ENCODE peak calls at places on chromosomes 4 and X, in five cellular contexts. B is tibial nerve, D is tibial artery, J is fibroblast of mammary gland, R is psoas muscle. T is an unnamed sample.

GRCh38 chr4:85459736-85460135 is 15.2 kb upstream of the ARHGAP24 start:
- DNase-seq in B (no peak), D (no peak), J (no peak), R (no peak), T (no peak)

GRCh38 chr4:33339762-33340161 is 2619.6 kb downstream of the PCDH7 start:
- DNase-seq in B (no peak), D (no peak), J (no peak), R (no peak), T (no peak)

GRCh38 chr4:37903901-37904300 is 13.0 kb downstream of the TBC1D1 start:
- DNase-seq in B (no peak), D (no peak), J (no peak), R (no peak), T (no peak)

GRCh38 chr4:11912886-11913285 is 484.2 kb upstream of the HS3ST1 start:
- DNase-seq in B (no peak), D (no peak), J (peak), R (no peak), T (no peak)

GRCh38 chr4:93788712-93789111 is 39.8 kb upstream of the ATOH1 start:
- DNase-seq in B (no peak), D (no peak), J (peak), R (no peak), T (no peak)

GRCh38 chr4:15805583-15806517 is 27.7 kb downstream of the CD38 start:
- DNase-seq in B (no peak), D (no peak), J (peak), R (no peak), T (no peak)

GRCh38 chrX:2811271-2811670 is 17.5 kb upstream of the GYG2 start:
- DNase-seq in B (no peak), D (no peak), J (peak), R (no peak), T (no peak)

GRCh38 chrX:122572461-122572860 is 611.6 kb upstream of the GRIA3 start:
- DNase-seq in B (no peak), D (no peak), J (peak), R (no peak), T (no peak)

GRCh38 chr4:181301735-181302380 is 941.3 kb upstream of the TENM3 start:
- DNase-seq in B (no peak), D (no peak), J (peak), R (peak), T (no peak)

GRCh38 chr4:155889036-155889793 is 14.3 kb upstream of the TDO2 start:
- DNase-seq in B (no peak), D (no peak), J (peak), R (no peak), T (no peak)

GRCh38 chr4:60805500-60806313 is 394.4 kb upstream of the ADGRL3 start:
- DNase-seq in B (no peak), D (no peak), J (peak), R (no peak), T (no peak)

GRCh38 chr4:65007841-65008439 is 598.7 kb upstream of the TECRL start:
- DNase-seq in B (no peak), D (no peak), J (peak), R (no peak), T (no peak)

GRCh38 chrX:40531056-40531826 is 49.5 kb upstream of the ATP6AP2 start:
- DNase-seq in B (no peak), D (no peak), J (no peak), R (no peak), T (no peak)

GRCh38 chr4:85780664-85781063 is 305.7 kb downstream of the ARHGAP24 start:
- DNase-seq in B (no peak), D (no peak), J (peak), R (no peak), T (no peak)

GRCh38 chr4:165464338-165464737 is 85.5 kb downstream of the CPE start:
- DNase-seq in B (no peak), D (no peak), J (no peak), R (no peak), T (no peak)

GRCh38 chrX:40868868-40869267 is 133.5 kb upstream of the MED14 start:
- DNase-seq in B (no peak), D (no peak), J (no peak), R (no peak), T (no peak)

GRCh38 chrX:96147645-96148044 is 537.0 kb upstream of the DIAPH2 start:
- DNase-seq in B (no peak), D (no peak), J (no peak), R (no peak), T (no peak)

GRCh38 chrX:150099316-150099715 is 161.0 kb upstream of the EOLA2 start:
- DNase-seq in B (no peak), D (no peak), J (no peak), R (no peak), T (no peak)

GRCh38 chr4:142817442-142817841 is 28.7 kb downstream of the INPP4B start:
- DNase-seq in B (no peak), D (peak), J (peak), R (peak), T (no peak)

GRCh38 chr4:70721747-70722146 is at the start of gene RUFY3:
- DNase-seq in B (peak), D (peak), J (peak), R (peak), T (peak)
- H3K4me3 ChIP-seq in B (peak), D (peak), J (peak), R (peak), T (peak)

DNA sequence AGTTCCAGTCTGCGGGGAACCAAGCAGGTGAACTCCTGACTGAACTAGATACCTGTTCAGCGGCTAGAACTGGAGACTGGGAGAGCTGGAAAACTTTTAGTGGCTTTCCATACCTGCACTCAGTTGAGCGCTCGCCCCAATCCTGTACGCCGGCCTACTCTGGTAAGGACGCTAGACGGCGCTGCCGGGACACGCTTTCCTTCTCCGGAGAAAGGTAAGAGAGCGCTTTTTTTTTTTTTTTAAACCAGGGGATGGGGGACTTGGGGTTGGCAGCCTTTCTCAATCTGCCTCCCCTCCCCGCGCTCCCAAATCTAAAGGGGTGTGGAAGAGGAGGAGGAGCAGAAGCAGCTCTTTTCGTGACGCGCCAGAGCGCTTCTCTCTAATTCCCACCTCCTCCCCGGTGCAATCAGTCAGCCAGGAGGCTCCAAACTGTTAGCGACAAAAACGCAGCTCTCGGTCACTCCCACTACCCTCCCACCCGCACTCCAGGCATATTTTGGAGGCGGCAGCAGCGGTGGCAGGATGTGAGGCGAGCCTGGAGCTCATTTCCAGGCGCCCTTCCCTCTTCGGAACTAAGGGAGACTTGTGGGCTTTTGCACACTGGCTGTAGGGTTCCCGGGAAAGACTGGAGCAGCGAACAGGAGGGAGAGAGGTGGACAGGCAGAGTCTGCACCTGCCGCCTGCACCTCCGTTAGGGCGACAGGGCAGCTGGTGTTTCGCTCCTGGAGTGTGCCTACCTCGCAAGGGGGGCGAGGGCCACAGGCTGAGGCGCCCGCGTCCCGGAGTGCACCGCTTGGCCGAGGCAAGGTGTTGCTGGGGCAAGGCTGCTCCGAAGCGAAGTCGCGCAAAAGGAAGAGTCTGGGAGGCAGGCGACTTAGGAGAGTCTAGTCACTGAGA is at the start of gene IL1RAPL2:
- DNase-seq in B (no peak), D (no peak), J (peak), R (no peak), T (no peak)
- H3K4me3 ChIP-seq in B (peak), D (no peak), J (no peak), R (peak), T (no peak)

GRCh38 chrX:86028681-86029080 is 18.7 kb downstream of the CHM start:
- DNase-seq in B (no peak), D (no peak), J (peak), R (no peak), T (no peak)

GRCh38 chrX:86033385-86033784 is 14.0 kb downstream of the CHM start:
- DNase-seq in B (no peak), D (no peak), J (no peak), R (no peak), T (no peak)
- H3K4me3 ChIP-seq in B (no peak), D (no peak), J (no peak), R (no peak), T (no peak)

GRCh38 chrX:105018865-105019264 is 201.6 kb downstream of the TEX13A start:
- DNase-seq in B (no peak), D (no peak), J (no peak), R (no peak), T (no peak)
- H3K4me3 ChIP-seq in B (no peak), D (no peak), J (no peak), R (no peak), T (no peak)

GRCh38 chr4:147071341-147071740 is 125.7 kb upstream of the TTC29 start:
- DNase-seq in B (no peak), D (no peak), J (no peak), R (no peak), T (no peak)
- H3K4me3 ChIP-seq in B (no peak), D (no peak), J (no peak), R (no peak), T (no peak)

GRCh38 chr4:106670911-106671310 is 302.3 kb upstream of the GIMD1 start:
- DNase-seq in B (no peak), D (no peak), J (no peak), R (no peak), T (no peak)
- H3K4me3 ChIP-seq in B (no peak), D (no peak), J (no peak), R (no peak), T (no peak)

GRCh38 chr4:182443070-182443469 is 199.9 kb downstream of the TENM3 start:
- DNase-seq in B (no peak), D (no peak), J (no peak), R (no peak), T (no peak)
- H3K4me3 ChIP-seq in B (no peak), D (no peak), J (no peak), R (no peak), T (no peak)

GRCh38 chr4:182449186-182449880 is 206.1 kb downstream of the TENM3 start:
- DNase-seq in B (no peak), D (no peak), J (peak), R (no peak), T (no peak)

GRCh38 chr4:182453830-182454229 is 210.6 kb downstream of the TENM3 start:
- DNase-seq in B (no peak), D (no peak), J (no peak), R (no peak), T (no peak)

GRCh38 chr4:182447938-182448280 is 204.7 kb downstream of the TENM3 start:
- DNase-seq in B (no peak), D (no peak), J (no peak), R (no peak), T (no peak)

GRCh38 chr4:182448281-182449151 is 205.3 kb downstream of the TENM3 start:
- DNase-seq in B (peak), D (peak), J (peak), R (peak), T (peak)

DNA sequence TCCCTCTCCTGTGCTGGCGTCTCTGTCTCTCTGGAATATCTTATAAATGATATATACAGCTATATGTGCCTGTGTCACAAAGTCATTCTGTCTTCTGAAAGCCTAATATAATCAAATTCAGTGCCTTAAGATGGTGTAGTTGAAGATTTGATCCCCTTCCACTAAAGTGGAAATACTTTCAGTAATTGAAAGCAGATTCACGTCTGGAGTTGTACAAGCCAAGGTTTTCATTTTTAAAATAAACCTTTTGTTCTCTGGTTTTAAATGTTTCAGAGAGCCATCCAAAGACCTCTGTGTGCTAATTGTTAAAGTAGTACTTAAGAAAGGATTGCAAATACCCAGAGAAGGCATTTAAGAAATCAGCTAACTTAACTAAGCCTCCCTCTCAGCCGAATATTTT is 206.8 kb downstream of the TENM3 start:
- DNase-seq in B (no peak), D (no peak), J (peak), R (no peak), T (no peak)
- H3K4me3 ChIP-seq in B (peak), D (peak), J (peak), R (peak), T (peak)

DNA sequence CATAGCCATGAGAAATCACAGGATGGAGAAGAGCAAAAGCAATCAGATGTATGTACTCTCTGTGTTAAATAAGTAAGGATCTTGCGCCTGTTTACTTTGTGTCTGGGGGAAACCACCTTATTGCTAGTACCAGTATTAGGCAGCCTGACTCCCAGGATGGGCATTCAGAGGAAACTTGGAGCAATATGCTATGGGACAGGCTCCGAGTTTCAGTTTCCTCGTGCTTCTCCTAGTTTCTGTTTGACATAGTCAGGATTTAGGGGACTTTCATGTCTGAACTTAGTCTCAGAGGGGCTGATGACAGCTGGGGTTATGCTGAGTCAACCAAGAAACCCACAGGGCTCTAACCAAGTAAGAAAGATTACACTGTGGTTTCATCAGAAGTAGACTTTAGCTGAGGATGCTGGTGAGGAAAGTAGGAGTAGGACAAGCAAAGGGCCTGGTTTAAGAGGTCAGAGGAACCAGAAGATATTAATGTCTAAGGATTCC is 13.5 kb downstream of the NSUN7 start:
- DNase-seq in B (no peak), D (no peak), J (peak), R (no peak), T (no peak)
- H3K4me3 ChIP-seq in B (no peak), D (no peak), J (no peak), R (no peak), T (no peak)

DNA sequence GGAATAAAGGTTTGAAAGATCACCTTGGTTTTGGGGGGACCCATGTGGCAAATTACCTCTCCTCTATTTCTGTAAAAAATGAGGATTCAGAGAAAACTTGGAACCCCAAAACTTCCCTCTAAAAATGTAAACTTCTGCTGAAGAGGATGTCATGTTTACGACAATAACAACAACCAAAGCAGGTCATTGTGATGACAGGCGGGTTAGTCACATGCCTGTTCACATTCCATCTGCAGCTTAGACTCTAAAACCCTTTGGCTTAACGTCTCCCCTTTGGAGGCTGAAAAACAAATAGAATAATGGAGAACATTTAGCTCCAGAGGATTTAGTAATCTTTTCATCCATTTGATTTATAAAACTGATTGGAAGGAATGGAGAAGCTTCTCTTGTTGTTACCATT is 75.0 kb upstream of the FAM9C start:
- DNase-seq in B (no peak), D (no peak), J (peak), R (no peak), T (no peak)
- H3K4me3 ChIP-seq in B (no peak), D (no peak), J (no peak), R (no peak), T (no peak)

T was measured in uterus.